ENCODE peak calls at places on chromosomes 1 and 21, in five cellular contexts. W, H, P, F and J are unnamed samples.

GRCh38 chr1:21834094-21834493 is 22.0 kb downstream of the LDLRAD2 start:
- DNase-seq in W (no peak), H (no peak), P (no peak), F (no peak), J (no peak)

GRCh38 chr1:17877316-17877715 is 122.2 kb downstream of the ACTL8 start:
- DNase-seq in W (peak), H (no peak), P (no peak), F (no peak), J (no peak)

GRCh38 chr1:243475966-243476365 is 220.1 kb downstream of the SDCCAG8 start:
- DNase-seq in W (no peak), H (peak), P (no peak), F (no peak), J (no peak)

GRCh38 chr1:215282557-215282956 is 200.0 kb downstream of the KCNK2 start:
- DNase-seq in W (no peak), H (no peak), P (no peak), F (no peak), J (no peak)

GRCh38 chr1:113275691-113276090 is 114.6 kb upstream of the MAGI3 start:
- DNase-seq in W (no peak), H (no peak), P (no peak), F (no peak), J (no peak)

GRCh38 chr21:42401820-42402251 is 1.9 kb upstream of the UBASH3A start:
- DNase-seq in W (no peak), H (no peak), P (no peak), F (no peak), J (no peak)

GRCh38 chr1:23029337-23029736 is 10.1 kb downstream of the KDM1A start:
- DNase-seq in W (no peak), H (no peak), P (no peak), F (no peak), J (no peak)

GRCh38 chr1:15693371-15693770 is 9.3 kb downstream of the PLEKHM2 start:
- DNase-seq in W (no peak), H (no peak), P (no peak), F (no peak), J (no peak)

GRCh38 chr21:38416791-38417190 is 81.5 kb downstream of the ERG start:
- DNase-seq in W (no peak), H (no peak), P (no peak), F (no peak), J (no peak)

GRCh38 chr21:45404726-45405270 is at the start of gene COL18A1:
- DNase-seq in W (peak), H (peak), P (no peak), F (no peak), J (no peak)

GRCh38 chr1:237591353-237591752 is 299.4 kb downstream of the ZP4 start:
- DNase-seq in W (no peak), H (no peak), P (no peak), F (no peak), J (no peak)

GRCh38 chr1:24501371-24502167 is 1.1 kb upstream of the RCAN3 start:
- DNase-seq in W (peak), H (peak), P (no peak), F (no peak), J (no peak)

GRCh38 chr1:52996653-52997052 is 65.4 kb upstream of the PODN start:
- DNase-seq in W (no peak), H (peak), P (no peak), F (no peak), J (no peak)

GRCh38 chr1:154975409-154976205 is 1.1 kb downstream of the CKS1B start:
- DNase-seq in W (peak), H (peak), P (peak), F (no peak), J (peak)

GRCh38 chr1:213374369-213374768 is 323.3 kb downstream of the RPS6KC1 start:
- DNase-seq in W (no peak), H (peak), P (no peak), F (peak), J (peak)

GRCh38 chr1:230507671-230508407 is 81.7 kb upstream of the PGBD5 start:
- DNase-seq in W (no peak), H (no peak), P (no peak), F (no peak), J (no peak)

GRCh38 chr1:204450461-204451257 is 39.0 kb upstream of the PPP1R15B start:
- DNase-seq in W (peak), H (no peak), P (no peak), F (no peak), J (no peak)

GRCh38 chr1:207335695-207336363 is 14.4 kb downstream of the CD55 start:
- DNase-seq in W (no peak), H (peak), P (no peak), F (no peak), J (no peak)

GRCh38 chr1:44717196-44717595 is 13.8 kb downstream of the RNU5D-1 start:
- DNase-seq in W (peak), H (no peak), P (no peak), F (no peak), J (no peak)

GRCh38 chr1:183567584-183567983 is 22.7 kb downstream of the NCF2 start:
- DNase-seq in W (peak), H (peak), P (no peak), F (no peak), J (no peak)

GRCh38 chr1:201299968-201300367 is 16.7 kb downstream of the PKP1 start:
- DNase-seq in W (peak), H (peak), P (no peak), F (no peak), J (no peak)

GRCh38 chr1:93851878-93852277 is 27.1 kb downstream of the DNTTIP2 start:
- DNase-seq in W (no peak), H (no peak), P (no peak), F (no peak), J (no peak)

GRCh38 chr1:234102591-234102990 is 198.1 kb downstream of the SLC35F3 start:
- DNase-seq in W (no peak), H (no peak), P (no peak), F (no peak), J (no peak)

GRCh38 chr1:229340496-229340895 is 2.4 kb downstream of the CCSAP start:
- DNase-seq in W (no peak), H (no peak), P (no peak), F (no peak), J (no peak)

GRCh38 chr1:183241446-183241845 is 55.4 kb downstream of the LAMC2 start:
- DNase-seq in W (no peak), H (peak), P (no peak), F (no peak), J (no peak)

GRCh38 chr1:201088901-201089525 is 23.2 kb downstream of the CACNA1S start:
- DNase-seq in W (no peak), H (no peak), P (no peak), F (no peak), J (no peak)

GRCh38 chr1:182392045-182393028 is 747 bp upstream of the GLUL start:
- DNase-seq in W (peak), H (peak), P (peak), F (no peak), J (peak)

GRCh38 chr1:46434358-46434757 is 40.2 kb downstream of the FAAH start:
- DNase-seq in W (no peak), H (no peak), P (no peak), F (no peak), J (no peak)

GRCh38 chr1:10602936-10603335 is 128.2 kb downstream of the PEX14 start:
- DNase-seq in W (no peak), H (no peak), P (no peak), F (no peak), J (no peak)

GRCh38 chr1:166594646-166595045 is 244.6 kb upstream of the POGK start:
- DNase-seq in W (no peak), H (no peak), P (no peak), F (no peak), J (no peak)

GRCh38 chr1:175479521-175480342 is 263.7 kb downstream of the TNR start:
- DNase-seq in W (no peak), H (no peak), P (no peak), F (no peak), J (no peak)

GRCh38 chr1:145979746-145980435 is 15.4 kb downstream of the POLR3GL start:
- DNase-seq in W (no peak), H (no peak), P (no peak), F (no peak), J (no peak)

GRCh38 chr1:235953801-235954200 is 87.1 kb upstream of the LYST start:
- DNase-seq in W (no peak), H (peak), P (no peak), F (no peak), J (no peak)

GRCh38 chr1:85707990-85708825 is at the start of gene ZNHIT6:
- DNase-seq in W (peak), H (peak), P (peak), F (peak), J (peak)

GRCh38 chr1:85707267-85707989 is 805 bp downstream of the ZNHIT6 start:
- DNase-seq in W (no peak), H (no peak), P (no peak), F (no peak), J (no peak)

GRCh38 chr1:85705940-85706339 is 2.3 kb downstream of the ZNHIT6 start:
- DNase-seq in W (no peak), H (no peak), P (no peak), F (no peak), J (no peak)

DNA sequence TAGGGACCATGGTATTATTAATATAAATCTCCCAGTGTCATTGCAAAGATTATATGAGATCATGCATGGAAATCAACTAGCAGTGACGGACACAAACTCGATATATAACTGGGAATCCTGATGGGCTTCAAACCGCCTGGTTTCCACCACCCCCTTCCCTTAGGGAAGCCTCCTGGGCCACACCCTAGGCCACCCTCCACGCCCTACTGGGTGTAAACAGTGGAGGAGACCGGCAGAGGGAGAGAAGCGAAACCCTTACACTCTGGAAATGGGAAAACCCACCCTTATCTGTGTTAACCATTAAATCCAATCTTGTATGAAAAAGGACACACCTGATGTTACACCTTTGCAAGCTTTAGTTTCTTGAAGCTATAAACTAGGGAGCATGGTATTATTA is 591 bp upstream of the ZNHIT6 start:
- DNase-seq in W (peak), H (no peak), P (no peak), F (no peak), J (no peak)
- TF ChIP-seq CTCF in W (no peak), H (no peak), P (no peak), F (no peak), J (no peak)

GRCh38 chr1:8739377-8739776 is 78.1 kb downstream of the RERE start:
- DNase-seq in W (no peak), H (no peak), P (no peak), F (no peak), J (no peak)
- TF ChIP-seq CTCF in W (no peak), H (no peak), P (no peak), F (no peak), J (no peak)

GRCh38 chr1:152141971-152142584 is 16.9 kb downstream of the RPTN start:
- DNase-seq in W (no peak), H (peak), P (peak), F (peak), J (no peak)
- TF ChIP-seq CTCF in W (peak), H (peak), P (peak), F (peak), J (no peak)

GRCh38 chr1:41436281-41437010 is 48.0 kb downstream of the EDN2 start:
- DNase-seq in W (no peak), H (no peak), P (no peak), F (no peak), J (no peak)
- TF ChIP-seq CTCF in W (no peak), H (no peak), P (no peak), F (no peak), J (no peak)

GRCh38 chr1:173043253-173043652 is 7.5 kb downstream of the TNFSF18 start:
- DNase-seq in W (no peak), H (peak), P (no peak), F (no peak), J (no peak)
- TF ChIP-seq CTCF in W (no peak), H (no peak), P (no peak), F (no peak), J (no peak)

DNA sequence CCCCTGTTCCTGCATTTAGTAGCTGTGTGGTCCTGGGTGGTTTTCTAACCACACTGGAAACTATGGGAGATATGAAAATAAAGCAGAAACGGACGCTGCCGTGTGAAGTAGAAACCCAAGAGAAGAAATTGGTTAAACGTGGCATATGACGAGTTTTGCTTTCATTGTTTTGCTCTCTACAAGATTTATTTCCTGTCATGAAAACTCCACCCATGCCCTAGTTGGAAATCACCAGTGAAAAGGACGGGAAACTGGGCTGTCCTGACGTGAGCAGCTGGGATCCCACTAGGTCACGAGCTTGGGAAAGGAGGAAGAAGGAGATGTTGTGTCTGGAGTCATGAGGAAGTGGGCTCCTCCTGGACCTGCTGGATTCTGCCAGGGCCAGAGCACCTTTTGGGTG is 120.8 kb upstream of the GADD45A start:
- DNase-seq in W (no peak), H (peak), P (no peak), F (no peak), J (no peak)
- TF ChIP-seq CTCF in W (no peak), H (no peak), P (no peak), F (no peak), J (no peak)

GRCh38 chr1:58209578-58209977 is 336.9 kb downstream of the OMA1 start:
- DNase-seq in W (no peak), H (no peak), P (no peak), F (no peak), J (no peak)

GRCh38 chr1:58200437-58200836 is 346.1 kb downstream of the OMA1 start:
- DNase-seq in W (no peak), H (no peak), P (no peak), F (no peak), J (no peak)

GRCh38 chr1:58201492-58202106 is 344.9 kb downstream of the OMA1 start:
- DNase-seq in W (no peak), H (no peak), P (no peak), F (no peak), J (no peak)

GRCh38 chr1:58206749-58207148 is 339.8 kb downstream of the OMA1 start:
- DNase-seq in W (no peak), H (no peak), P (no peak), F (no peak), J (no peak)

DNA sequence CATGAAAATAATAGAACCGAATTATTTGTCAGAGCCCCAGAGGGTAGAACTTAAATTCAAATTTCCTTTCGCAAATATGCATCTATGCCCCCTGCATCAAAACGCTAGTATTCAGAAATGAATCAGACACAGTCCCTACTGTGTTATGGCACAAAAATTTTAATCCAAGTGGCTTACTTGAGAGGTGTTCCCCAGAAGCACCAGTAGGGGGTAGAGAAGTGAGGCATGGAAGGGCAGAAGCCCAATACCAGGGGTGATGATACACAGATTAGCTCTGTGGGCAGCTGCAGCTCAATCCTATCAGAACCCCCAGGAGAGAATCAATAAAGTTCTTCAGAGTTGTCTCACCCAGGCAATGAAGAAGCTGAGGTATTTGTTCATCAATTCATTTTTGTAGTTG is 342.2 kb downstream of the OMA1 start:
- DNase-seq in W (no peak), H (no peak), P (no peak), F (no peak), J (no peak)
- TF ChIP-seq CTCF in W (no peak), H (peak), P (no peak), F (no peak), J (no peak)

GRCh38 chr1:227946624-227947424 is 908 bp downstream of the WNT9A start:
- DNase-seq in W (peak), H (peak), P (peak), F (peak), J (peak)
- TF ChIP-seq CTCF in W (peak), H (no peak), P (peak), F (peak), J (peak)